ENCODE peak calls at places on chromosomes 7 and 10, in six cellular contexts. I, Q, F, N, M and O are unnamed samples.

GRCh38 chr7:137020351-137020750 is 151.9 kb downstream of the CHRM2 start:
- DNase-seq in I (no peak), Q (no peak), F (no peak), N (no peak), M (no peak), O (no peak)

GRCh38 chr7:28807396-28807994 is 150.6 kb downstream of the TRIL start:
- DNase-seq in I (no peak), Q (no peak), F (no peak), N (no peak), M (no peak), O (no peak)

GRCh38 chr7:75872073-75872782 is 6.6 kb upstream of the RHBDD2 start:
- DNase-seq in I (peak; percentile 36), Q (no peak), F (no peak), N (no peak), M (no peak), O (no peak)

GRCh38 chr10:34710391-34710751 is 104.7 kb downstream of the PARD3 start:
- DNase-seq in I (no peak), Q (no peak), F (no peak), N (peak; percentile 41), M (peak; percentile 58), O (no peak)

GRCh38 chr10:106576534-106576933 is 588.0 kb downstream of the SORCS1 start:
- DNase-seq in I (no peak), Q (no peak), F (no peak), N (no peak), M (no peak), O (no peak)

GRCh38 chr7:5646846-5647245 is 134.6 kb downstream of the RNF216 start:
- DNase-seq in I (no peak), Q (no peak), F (no peak), N (no peak), M (no peak), O (no peak)

GRCh38 chr7:80923211-80923612 is 4.4 kb upstream of the SEMA3C start:
- DNase-seq in I (no peak), Q (no peak), F (no peak), N (no peak), M (no peak), O (no peak)

GRCh38 chr7:130909161-130909836 is 175.3 kb upstream of the KLF14 start:
- DNase-seq in I (no peak), Q (no peak), F (no peak), N (no peak), M (no peak), O (no peak)

GRCh38 chr7:130037703-130038102 is 13.5 kb downstream of the ZC3HC1 start:
- DNase-seq in I (no peak), Q (no peak), F (no peak), N (no peak), M (no peak), O (no peak)

GRCh38 chr7:2750054-2750453 is 62.1 kb downstream of the AMZ1 start:
- DNase-seq in I (no peak), Q (no peak), F (no peak), N (no peak), M (no peak), O (no peak)

GRCh38 chr7:131581241-131582157 is 25.1 kb upstream of the PODXL start:
- DNase-seq in I (peak; percentile 40), Q (peak; percentile 42), F (peak; percentile 28), N (peak; percentile 73), M (no peak), O (no peak)

GRCh38 chr7:155470686-155471638 is 13.0 kb downstream of the EN2 start:
- DNase-seq in I (no peak), Q (no peak), F (no peak), N (no peak), M (no peak), O (no peak)

GRCh38 chr7:151632750-151633515 is 113.2 kb upstream of the RHEB start:
- DNase-seq in I (peak; percentile 73), Q (peak; percentile 57), F (peak; percentile 61), N (peak; percentile 39), M (no peak), O (peak; percentile 36)

GRCh38 chr7:85125679-85126078 is 61.2 kb downstream of the SEMA3D start:
- DNase-seq in I (no peak), Q (no peak), F (no peak), N (no peak), M (no peak), O (no peak)

GRCh38 chr10:5135581-5135980 is 41.4 kb downstream of the AKR1C3 start:
- DNase-seq in I (no peak), Q (no peak), F (no peak), N (no peak), M (no peak), O (no peak)

GRCh38 chr7:115724400-115725056 is 306.0 kb downstream of the TFEC start:
- DNase-seq in I (no peak), Q (peak; percentile 24), F (no peak), N (no peak), M (no peak), O (no peak)

GRCh38 chr10:103049237-103049636 is 131.1 kb downstream of the CNNM2 start:
- DNase-seq in I (no peak), Q (no peak), F (no peak), N (no peak), M (no peak), O (no peak)
- TF ChIP-seq CTCF in I (no peak), Q (no peak), F (no peak), N (no peak), M (no peak), O (no peak)

GRCh38 chr10:122492006-122492405 is 30.7 kb downstream of the HTRA1 start:
- DNase-seq in I (no peak), Q (no peak), F (no peak), N (no peak), M (no peak), O (no peak)

GRCh38 chr10:122487231-122487765 is 25.9 kb downstream of the HTRA1 start:
- DNase-seq in I (peak; percentile 29), Q (no peak), F (no peak), N (no peak), M (no peak), O (no peak)

GRCh38 chr10:122492955-122493597 is 31.7 kb downstream of the HTRA1 start:
- DNase-seq in I (no peak), Q (no peak), F (no peak), N (peak; percentile 70), M (no peak), O (peak; percentile 63)

GRCh38 chr10:122490786-122491680 is 29.7 kb downstream of the HTRA1 start:
- DNase-seq in I (no peak), Q (no peak), F (no peak), N (peak; percentile 54), M (no peak), O (peak; percentile 60)

GRCh38 chr10:122490268-122490667 is 28.9 kb downstream of the HTRA1 start:
- DNase-seq in I (no peak), Q (no peak), F (no peak), N (no peak), M (no peak), O (no peak)
- H3K27ac ChIP-seq in I (no peak overlapping the region), Q (no peak overlapping the region), F (peak overlapping the region; percentile 38), N (peak overlapping the region; percentile 73), M (no peak overlapping the region), O (no peak overlapping the region)

GRCh38 chr10:12063483-12063818 is 5.3 kb upstream of the DHTKD1 start:
- DNase-seq in I (no peak), Q (no peak), F (no peak), N (no peak), M (no peak), O (no peak)

GRCh38 chr10:12067336-12067735 is 1.4 kb upstream of the DHTKD1 start:
- DNase-seq in I (no peak), Q (no peak), F (no peak), N (no peak), M (no peak), O (no peak)

GRCh38 chr10:12062754-12063482 is 5.8 kb upstream of the DHTKD1 start:
- DNase-seq in I (no peak), Q (no peak), F (no peak), N (no peak), M (no peak), O (no peak)

GRCh38 chr10:12073526-12073925 is 4.8 kb downstream of the DHTKD1 start:
- DNase-seq in I (no peak), Q (no peak), F (no peak), N (no peak), M (no peak), O (no peak)

GRCh38 chr10:12068467-12069269 is at the start of gene DHTKD1:
- DNase-seq in I (peak; percentile 99), Q (peak; percentile 99), F (peak; percentile 99), N (peak; percentile 97), M (peak; percentile 99), O (peak; percentile 99)
- TF ChIP-seq POLR2A in I (peak; percentile 57), Q (peak; percentile 91), F (no peak), N (peak; percentile 61), M (peak; percentile 56), O (peak; percentile 82)

GRCh38 chr10:72278668-72279393 is 5.1 kb downstream of the DDIT4 start:
- DNase-seq in I (no peak), Q (no peak), F (no peak), N (no peak), M (no peak), O (no peak)
- TF ChIP-seq CTCF in I (no peak), Q (no peak), F (no peak), N (no peak), M (peak; percentile 26), O (peak; percentile 13)

DNA sequence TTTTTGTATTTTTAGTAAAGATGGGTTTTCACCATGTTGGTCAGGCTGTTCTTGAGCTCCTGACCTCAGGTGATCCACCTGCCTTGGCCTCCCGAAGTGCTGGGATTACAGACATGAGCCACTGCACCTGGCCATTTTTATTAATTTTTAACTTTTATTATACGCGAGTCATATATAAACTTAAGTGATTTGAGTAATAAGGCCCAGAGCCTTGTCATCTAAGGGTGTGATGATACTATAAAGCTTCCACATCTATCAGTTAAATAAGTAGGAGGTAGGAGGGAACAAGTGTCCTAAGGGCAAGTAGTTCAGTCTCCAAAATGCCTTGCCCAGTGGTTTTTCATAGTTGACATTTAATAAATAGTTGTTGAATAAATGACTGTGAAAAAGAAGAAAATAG is 13.3 kb upstream of the HILPDA start:
- DNase-seq in I (no peak), Q (no peak), F (no peak), N (no peak), M (no peak), O (no peak)
- H3K27ac ChIP-seq in I (no peak overlapping the region), Q (no peak overlapping the region), F (no peak overlapping the region), N (no peak overlapping the region), M (peak overlapping the region; percentile 43), O (no peak overlapping the region)

GRCh38 chr10:117240730-117241529 is at the start of gene SLC18A2:
- DNase-seq in I (no peak), Q (no peak), F (no peak), N (no peak), M (no peak), O (no peak)
- TF ChIP-seq POLR2A in I (no peak), Q (no peak), F (no peak), N (no peak), M (no peak), O (no peak)

GRCh38 chr7:17013204-17013603 is 131.4 kb upstream of the AGR3 start:
- DNase-seq in I (no peak), Q (no peak), F (no peak), N (no peak), M (no peak), O (no peak)

GRCh38 chr7:17007841-17008240 is 126.1 kb upstream of the AGR3 start:
- DNase-seq in I (no peak), Q (no peak), F (no peak), N (no peak), M (no peak), O (no peak)

GRCh38 chr7:17005277-17005676 is 123.5 kb upstream of the AGR3 start:
- DNase-seq in I (no peak), Q (no peak), F (no peak), N (no peak), M (no peak), O (no peak)

GRCh38 chr7:17010637-17011300 is 129.0 kb upstream of the AGR3 start:
- DNase-seq in I (no peak), Q (no peak), F (no peak), N (no peak), M (no peak), O (no peak)

GRCh38 chr7:17009007-17009719 is 127.4 kb upstream of the AGR3 start:
- DNase-seq in I (no peak), Q (no peak), F (no peak), N (no peak), M (no peak), O (no peak)
- TF ChIP-seq CTCF in I (peak; percentile 40), Q (no peak), F (peak; percentile 21), N (no peak), M (peak; percentile 50), O (no peak)